ENCODE peak calls at places on chromosomes 4 and X, in five cellular contexts. C is SHP77; H is activated CD8-positive, alpha-beta memory T cell treated with anti-CD3 and anti-CD28 coated beads for 24 hours; J is upper lobe of right lung; G is stimulated activated CD4-positive, alpha-beta T cell treated with anti-CD3 and anti-CD28 coated beads, Interleukin-15, amount 100 ng/mL, for 1 hour. S is an unnamed sample.

GRCh38 chr4:7831330-7831729 is 108.3 kb downstream of the AFAP1 start:
- DNase-seq in C (no peak), H (no peak), J (no peak), G (no peak), S (no peak)

GRCh38 chr4:105637409-105638258 is 70.9 kb downstream of the INTS12 start:
- DNase-seq in C (peak), H (no peak), J (peak), G (no peak), S (peak)

GRCh38 chr4:150224896-150225591 is 146.8 kb downstream of the DCLK2 start:
- DNase-seq in C (no peak), H (no peak), J (no peak), G (no peak), S (no peak)

GRCh38 chr4:123018391-123018755 is 96.0 kb upstream of the NUDT6 start:
- DNase-seq in C (no peak), H (no peak), J (no peak), G (no peak), S (no peak)

GRCh38 chrX:151151668-151152267 is 24.6 kb upstream of the GPR50 start:
- DNase-seq in C (no peak), H (no peak), J (no peak), G (no peak), S (peak)

GRCh38 chr4:48949518-48950207 is 36.4 kb upstream of the CWH43 start:
- DNase-seq in C (no peak), H (no peak), J (no peak), G (no peak), S (no peak)

GRCh38 chr4:10019521-10020051 is 1.7 kb downstream of the SLC2A9 start:
- DNase-seq in C (no peak), H (no peak), J (no peak), G (no peak), S (peak)

GRCh38 chr4:183558873-183559272 is 54.0 kb downstream of the ING2 start:
- DNase-seq in C (no peak), H (no peak), J (no peak), G (no peak), S (no peak)

GRCh38 chr4:1199556-1200331 is 27.4 kb upstream of the SPON2 start:
- DNase-seq in C (no peak), H (peak), J (peak), G (no peak), S (peak)

GRCh38 chr4:38889143-38889542 is 21.5 kb downstream of the FAM114A1 start:
- DNase-seq in C (no peak), H (no peak), J (no peak), G (no peak), S (no peak)

GRCh38 chr4:42878868-42879267 is 13.6 kb upstream of the GRXCR1 start:
- DNase-seq in C (no peak), H (no peak), J (no peak), G (no peak), S (no peak)

GRCh38 chrX:132592880-132593279 is 104.0 kb upstream of the MBNL3 start:
- DNase-seq in C (no peak), H (no peak), J (no peak), G (no peak), S (no peak)

GRCh38 chrX:48474581-48474980 is 1.4 kb upstream of the FTSJ1 start:
- DNase-seq in C (no peak), H (no peak), J (no peak), G (no peak), S (no peak)

GRCh38 chr4:2954358-2955185 is 8.6 kb downstream of the NOP14 start:
- DNase-seq in C (no peak), H (peak), J (no peak), G (peak), S (no peak)

GRCh38 chrX:28303486-28303885 is 283.8 kb upstream of the IL1RAPL1 start:
- DNase-seq in C (no peak), H (no peak), J (no peak), G (no peak), S (no peak)

GRCh38 chr4:94446386-94446785 is 5.4 kb upstream of the PDLIM5 start:
- DNase-seq in C (no peak), H (no peak), J (no peak), G (no peak), S (no peak)

GRCh38 chr4:11503166-11503565 is 74.5 kb upstream of the HS3ST1 start:
- DNase-seq in C (no peak), H (no peak), J (no peak), G (no peak), S (peak)

GRCh38 chr4:99811850-99812249 is 4.8 kb upstream of the DAPP1 start:
- DNase-seq in C (no peak), H (no peak), J (no peak), G (no peak), S (peak)

GRCh38 chr4:18767921-18768320 is 746.4 kb upstream of the LCORL start:
- DNase-seq in C (no peak), H (no peak), J (no peak), G (no peak), S (no peak)

S was measured in heart right ventricle.